ENCODE peak calls at places on chromosome 15, in eight cellular contexts. F, J, P, X, A, I, D and G are unnamed samples.

GRCh38 chr15:100602822-100603393 is 519 bp downstream of the ASB7 start:
- DNase-seq in F (no peak), P (no peak), A (peak; percentile 32), J (peak; percentile 80), D (no peak), X (peak; percentile 59), I (no peak), G (no peak)

GRCh38 chr15:60844431-60845174 is 365.7 kb upstream of the ICE2 start:
- DNase-seq in X (no peak), D (no peak), J (no peak), P (no peak), A (no peak), F (peak; percentile 22), I (no peak), G (peak; percentile 35)

GRCh38 chr15:55344206-55344605 is 25.2 kb downstream of the PIGB start:
- DNase-seq in I (no peak), A (peak; percentile 9), P (no peak), F (no peak), D (no peak), J (peak; percentile 57), X (no peak), G (no peak)

GRCh38 chr15:90701880-90702630 is 15.1 kb upstream of the BLM start:
- DNase-seq in D (no peak), J (no peak), P (peak; percentile 55), X (peak; percentile 1), A (no peak), I (no peak), F (no peak), G (no peak)

GRCh38 chr15:75095594-75095993 is 72.2 kb downstream of the PPCDC start:
- DNase-seq in A (no peak), J (no peak), D (no peak), F (no peak), X (no peak), I (no peak), P (no peak), G (no peak)

GRCh38 chr15:70442616-70443321 is 320.6 kb downstream of the UACA start:
- DNase-seq in D (peak; percentile 55), P (no peak), X (no peak), F (no peak), I (no peak), A (peak; percentile 46), J (no peak), G (no peak)

GRCh38 chr15:92638291-92638708 is 17.3 kb downstream of the FAM174B start:
- DNase-seq in I (no peak), F (no peak), A (peak; percentile 84), P (no peak), X (peak; percentile 79), D (no peak), J (peak; percentile 21), G (no peak)

GRCh38 chr15:64622410-64623260 is 152.8 kb downstream of the RBPMS2 start:
- DNase-seq in X (no peak), J (no peak), A (no peak), F (peak; percentile 15), D (no peak), I (no peak), P (peak; percentile 46), G (peak; percentile 25)